ENCODE peak calls at places on chromosomes 16 and 17, in ten cellular contexts. A is ovary, N is HFFc6, Z is hepatocyte, Q is AG09319, S is fibroblast of villous mesenchyme, Y is tibial artery, H is nephron progenitor cell, T is lower lobe of right lung, K is fibroblast of mammary gland. E is an unnamed sample.

GRCh38 chr17:6100891-6101290 is 30.7 kb downstream of the WSCD1 start:
- DNase-seq in Y (no peak), S (no peak), N (no peak), T (no peak), A (no peak), Z (no peak), Q (no peak), K (no peak), H (no peak), E (no peak)

GRCh38 chr16:10598157-10598556 is 17.8 kb upstream of the EMP2 start:
- DNase-seq in N (no peak), Y (peak), T (peak), H (no peak), Z (no peak), K (no peak), S (no peak), Q (no peak), A (no peak), E (no peak)

GRCh38 chr16:73048292-73049050 is 543 bp upstream of the ZFHX3 start:
- DNase-seq in N (peak), S (peak), K (no peak), A (peak), T (peak), Y (peak), Z (peak), H (peak), Q (no peak), E (peak)

GRCh38 chr17:63124958-63125357 is 158.9 kb downstream of the TANC2 start:
- DNase-seq in Y (no peak), Z (no peak), K (no peak), T (no peak), N (no peak), Q (no peak), S (no peak), H (no peak), A (no peak), E (peak)

GRCh38 chr17:83176272-83176955 is 97.0 kb downstream of the METRNL start:
- DNase-seq in A (no peak), K (no peak), T (no peak), Y (no peak), N (no peak), Z (no peak), Q (no peak), H (peak), S (no peak), E (no peak)

GRCh38 chr16:31711344-31711845 is 162.2 kb upstream of the ZNF267 start:
- DNase-seq in Z (no peak), N (no peak), Y (no peak), S (no peak), Q (no peak), H (no peak), A (no peak), T (no peak), K (no peak), E (no peak)

GRCh38 chr16:27529962-27530361 is 19.8 kb downstream of the GTF3C1 start:
- DNase-seq in N (peak), S (no peak), Q (no peak), H (no peak), A (no peak), Y (no peak), K (peak), Z (no peak), T (no peak), E (peak)

GRCh38 chr17:12024332-12024731 is 3.7 kb downstream of the MAP2K4 start:
- DNase-seq in A (no peak), Z (no peak), T (no peak), Q (no peak), H (no peak), Y (no peak), N (peak), K (peak), S (no peak), E (peak)

GRCh38 chr17:18139949-18140348 is 31.4 kb downstream of the MYO15A start:
- DNase-seq in H (no peak), S (peak), K (peak), Z (peak), Q (no peak), N (peak), Y (no peak), T (no peak), A (no peak), E (peak)

GRCh38 chr17:2222901-2223616 is 80.5 kb downstream of the SMG6 start:
- DNase-seq in T (no peak), Y (peak), Z (peak), N (peak), H (no peak), Q (no peak), A (peak), S (peak), K (peak), E (peak)

GRCh38 chr17:41579484-41580243 is 7.0 kb downstream of the KRT14 start:
- DNase-seq in A (peak), K (peak), N (peak), Y (peak), T (peak), S (peak), Q (peak), H (peak), Z (peak), E (peak)

GRCh38 chr17:17191346-17191792 is 14.8 kb downstream of the PLD6 start:
- DNase-seq in K (peak), Q (no peak), H (no peak), T (no peak), Z (no peak), N (peak), S (peak), Y (no peak), A (no peak), E (peak)

GRCh38 chr16:84005391-84005790 is 37.2 kb downstream of the SLC38A8 start:
- DNase-seq in N (no peak), H (no peak), S (no peak), K (no peak), Q (no peak), T (no peak), Z (no peak), Y (no peak), A (no peak), E (no peak)

GRCh38 chr17:2060681-2061440 is 6.0 kb downstream of the HIC1 start:
- DNase-seq in Z (no peak), Q (no peak), Y (no peak), N (no peak), A (peak), S (peak), H (no peak), K (no peak), T (no peak), E (no peak)

GRCh38 chr17:8345951-8346665 is 6.5 kb downstream of the ODF4 start:
- DNase-seq in Y (no peak), S (no peak), T (no peak), K (no peak), H (no peak), A (no peak), Z (no peak), N (no peak), Q (no peak), E (no peak)

GRCh38 chr16:78659668-78660217 is 560.3 kb downstream of the WWOX start:
- DNase-seq in K (no peak), Y (no peak), N (no peak), T (no peak), A (no peak), H (no peak), S (no peak), Q (no peak), Z (no peak), E (no peak)

GRCh38 chr16:80620656-80621605 is 80.1 kb downstream of the DYNLRB2 start:
- DNase-seq in T (no peak), Z (peak), A (no peak), N (peak), S (no peak), H (no peak), Q (no peak), Y (no peak), K (no peak), E (no peak)

GRCh38 chr16:86382067-86382773 is 128.1 kb upstream of the FOXF1 start:
- DNase-seq in N (no peak), S (no peak), T (no peak), K (no peak), A (no peak), H (no peak), Z (no peak), Q (no peak), Y (no peak), E (no peak)

GRCh38 chr16:22665048-22665797 is 148.7 kb upstream of the HS3ST2 start:
- DNase-seq in T (no peak), K (no peak), Z (no peak), Q (no peak), A (no peak), N (no peak), S (no peak), Y (no peak), H (no peak), E (no peak)

GRCh38 chr17:40550608-40551007 is 14.7 kb downstream of the CCR7 start:
- DNase-seq in Z (no peak), Q (peak), Y (peak), K (peak), N (peak), A (no peak), H (no peak), S (peak), T (no peak), E (peak)

GRCh38 chr17:2125013-2125535 is 70.2 kb downstream of the HIC1 start:
- DNase-seq in H (no peak), N (peak), K (no peak), S (peak), Q (no peak), Y (no peak), A (no peak), Z (no peak), T (no peak), E (peak)

GRCh38 chr17:19381741-19382444 is 3.6 kb downstream of the MAPK7 start:
- DNase-seq in K (no peak), S (no peak), H (no peak), Y (no peak), Z (no peak), T (no peak), A (no peak), N (no peak), Q (no peak), E (no peak)

GRCh38 chr17:75110307-75110937 is 653 bp downstream of the ARMC7 start:
- DNase-seq in Y (no peak), Q (no peak), T (peak), S (no peak), K (no peak), N (no peak), Z (no peak), A (no peak), H (peak), E (peak)

GRCh38 chr17:47288531-47289116 is 35.0 kb downstream of the ITGB3 start:
- DNase-seq in Z (no peak), A (no peak), K (peak), N (no peak), Y (no peak), H (no peak), S (no peak), T (no peak), Q (no peak), E (no peak)

GRCh38 chr16:50781043-50781442 is 39.2 kb downstream of the CYLD start:
- DNase-seq in K (peak), S (no peak), Z (no peak), H (no peak), N (no peak), A (no peak), Y (no peak), T (no peak), Q (no peak), E (no peak)
- TF ChIP-seq CTCF in K (peak), S (no peak), Z (no peak), H (peak), N (peak), A (no peak), Y (no peak), T (no peak), Q (no peak), E (no peak)

GRCh38 chr17:74010903-74011302 is 192.6 kb upstream of the RPL38 start:
- DNase-seq in T (no peak), A (no peak), K (no peak), Z (no peak), Y (no peak), Q (no peak), H (no peak), S (no peak), N (no peak), E (no peak)
- TF ChIP-seq CTCF in T (no peak), A (no peak), K (no peak), Z (no peak), Y (no peak), Q (no peak), H (no peak), S (no peak), N (no peak), E (no peak)

DNA sequence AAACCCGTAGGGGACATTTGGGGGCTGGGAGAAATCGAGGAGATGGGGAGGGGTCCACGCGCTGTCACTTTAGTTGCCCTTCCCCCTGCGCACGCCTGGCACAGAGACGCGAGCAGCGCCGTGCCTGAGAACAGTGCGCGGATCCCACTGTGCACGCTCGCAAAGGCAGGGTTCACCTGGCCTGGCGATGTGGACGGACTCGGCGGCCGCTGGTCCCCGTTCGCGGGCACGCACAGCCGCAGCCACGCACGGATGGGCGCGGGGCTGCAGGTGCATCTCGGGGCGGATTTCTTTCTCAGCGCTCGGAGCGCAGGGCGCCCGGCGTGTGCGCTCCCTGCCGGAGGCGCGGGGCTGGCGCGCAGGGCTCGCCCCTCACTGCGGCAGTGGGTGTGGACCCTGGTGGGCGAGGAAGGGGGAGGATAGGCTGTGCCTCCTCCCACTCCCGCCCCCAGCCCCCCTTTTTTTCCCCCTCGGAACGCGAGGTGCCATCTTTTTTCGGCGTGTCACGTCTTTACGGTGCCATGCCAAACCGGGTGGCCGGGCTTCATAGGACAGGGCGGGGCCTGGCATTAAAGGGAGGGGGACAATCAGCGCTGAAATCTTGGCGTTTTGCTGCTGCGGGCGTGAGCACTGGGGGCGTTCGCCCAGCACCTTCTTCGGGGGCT is 1.1 kb downstream of the MAPT start:
- DNase-seq in Q (no peak), H (peak), N (no peak), Z (peak), S (peak), Y (no peak), A (no peak), K (no peak), T (no peak), E (no peak)
- TF ChIP-seq CTCF in Q (no peak), H (no peak), N (no peak), Z (no peak), S (no peak), Y (no peak), A (no peak), K (no peak), T (no peak), E (no peak)

GRCh38 chr17:82170412-82170961 is 42.2 kb downstream of the CCDC57 start:
- DNase-seq in T (peak), H (no peak), N (no peak), Y (peak), Z (no peak), S (no peak), Q (no peak), K (no peak), A (no peak), E (no peak)
- TF ChIP-seq CTCF in T (no peak), H (no peak), N (no peak), Y (no peak), Z (no peak), S (no peak), Q (no peak), K (no peak), A (no peak), E (no peak)

DNA sequence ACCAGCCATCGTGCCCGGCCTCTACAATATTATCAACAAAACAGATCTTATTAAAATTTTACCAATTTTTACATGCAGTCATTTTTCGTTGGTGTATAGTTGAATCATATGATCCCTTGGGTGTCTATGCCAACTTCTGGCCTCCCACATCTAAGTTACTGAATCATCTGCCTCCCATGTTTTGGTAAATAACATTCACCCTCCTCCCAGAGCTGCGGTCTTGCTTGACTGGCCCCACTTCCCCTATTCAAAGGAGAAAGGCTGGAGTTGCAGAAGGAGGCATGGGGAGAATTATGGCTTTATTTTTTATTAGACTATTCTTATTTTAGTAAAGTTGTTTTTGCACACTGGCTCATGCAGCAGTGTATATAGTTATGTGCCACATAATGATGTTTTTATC is 18.5 kb upstream of the CCL23 start:
- DNase-seq in Q (no peak), T (no peak), N (no peak), Y (no peak), A (no peak), H (no peak), S (no peak), K (no peak), Z (no peak), E (no peak)
- TF ChIP-seq CTCF in Q (no peak), T (no peak), N (no peak), Y (no peak), A (no peak), H (no peak), S (no peak), K (no peak), Z (no peak), E (no peak)

GRCh38 chr16:9241177-9241576 is 149.7 kb downstream of the HAPSTR1 start:
- DNase-seq in Q (no peak), K (no peak), H (no peak), T (no peak), N (no peak), S (no peak), Z (no peak), A (no peak), Y (no peak), E (no peak)

GRCh38 chr16:9235837-9236236 is 144.4 kb downstream of the HAPSTR1 start:
- DNase-seq in Z (no peak), T (no peak), K (no peak), Q (no peak), S (no peak), A (no peak), Y (no peak), N (no peak), H (no peak), E (no peak)

GRCh38 chr16:9236319-9236718 is 144.9 kb downstream of the HAPSTR1 start:
- DNase-seq in Z (no peak), Y (no peak), S (no peak), A (no peak), T (no peak), Q (no peak), H (no peak), N (no peak), K (no peak), E (no peak)

DNA sequence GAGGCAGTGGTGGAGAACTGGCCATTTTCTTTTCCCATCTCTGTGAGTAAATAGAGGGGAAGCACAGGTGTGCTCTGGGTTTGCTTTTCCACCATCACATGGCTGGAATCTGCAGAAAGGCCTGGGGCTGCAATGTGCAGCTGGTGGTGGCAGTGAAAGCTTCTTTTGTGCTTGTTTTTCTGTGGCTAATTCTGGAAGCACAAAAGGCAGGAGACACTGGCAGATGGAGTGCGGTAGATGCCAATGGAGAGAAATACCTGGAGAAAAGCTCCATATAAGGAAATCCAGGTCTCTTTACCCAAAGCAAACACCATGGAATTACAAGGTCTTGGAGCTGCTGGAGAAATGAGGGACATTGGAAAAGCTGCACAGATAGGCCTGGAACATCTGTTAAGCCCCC is 146.9 kb downstream of the HAPSTR1 start:
- DNase-seq in N (no peak), T (no peak), Y (no peak), S (no peak), K (no peak), Z (no peak), A (no peak), H (no peak), Q (no peak), E (no peak)
- TF ChIP-seq CTCF in N (no peak), T (no peak), Y (no peak), S (no peak), K (no peak), Z (no peak), A (no peak), H (no peak), Q (no peak), E (no peak)

GRCh38 chr16:64408699-64409098 is 713.2 kb downstream of the CDH11 start:
- DNase-seq in Z (no peak), H (no peak), A (no peak), Y (no peak), S (no peak), Q (no peak), N (no peak), K (no peak), T (no peak), E (no peak)
- TF ChIP-seq CTCF in Z (no peak), H (no peak), A (no peak), Y (no peak), S (no peak), Q (no peak), N (peak), K (no peak), T (no peak), E (no peak)

GRCh38 chr16:57663917-57664661 is 4.0 kb upstream of the ADGRG3 start:
- DNase-seq in A (no peak), H (no peak), N (no peak), Q (no peak), T (no peak), S (no peak), Z (no peak), K (no peak), Y (no peak), E (no peak)
- TF ChIP-seq CTCF in A (no peak), H (no peak), N (peak), Q (no peak), T (no peak), S (no peak), Z (no peak), K (no peak), Y (no peak), E (no peak)